ENCODE peak calls at places on chromosomes 3 and 15, in five cellular contexts. One of them, this sample, is unnamed.

GRCh38 chr3:149339931-149340309 is 6.5 kb upstream of the TM4SF18 start:
- DNase-seq in CD4-positive, alpha-beta T cell: no peak
- DNase-seq in endodermal cell: peak
- DNase-seq in RWPE1: peak
- DNase-seq in GM13976: no peak
- DNase-seq in this sample: no peak

GRCh38 chr3:185693985-185694675 is 108.0 kb downstream of the SENP2 start:
- DNase-seq in CD4-positive, alpha-beta T cell: no peak
- DNase-seq in RWPE1: no peak
- DNase-seq in GM13976: no peak
- DNase-seq in endodermal cell: no peak
- DNase-seq in this sample: no peak

GRCh38 chr3:7877312-7877711 is 624.3 kb upstream of the LMCD1 start:
- DNase-seq in CD4-positive, alpha-beta T cell: no peak
- DNase-seq in endodermal cell: no peak
- DNase-seq in GM13976: no peak
- DNase-seq in RWPE1: no peak
- DNase-seq in this sample: no peak

GRCh38 chr15:68045289-68046265 is 8.5 kb upstream of the PIAS1 start:
- DNase-seq in GM13976: no peak
- DNase-seq in endodermal cell: peak
- DNase-seq in CD4-positive, alpha-beta T cell: no peak
- DNase-seq in RWPE1: no peak
- DNase-seq in this sample: no peak

GRCh38 chr3:42711491-42712343 is 9.1 kb upstream of the HHATL start:
- DNase-seq in endodermal cell: peak
- DNase-seq in GM13976: no peak
- DNase-seq in CD4-positive, alpha-beta T cell: peak
- DNase-seq in RWPE1: no peak
- DNase-seq in this sample: no peak

GRCh38 chr3:172209333-172210321 is 170.2 kb downstream of the FNDC3B start:
- DNase-seq in GM13976: no peak
- DNase-seq in endodermal cell: peak
- DNase-seq in CD4-positive, alpha-beta T cell: no peak
- DNase-seq in RWPE1: no peak
- DNase-seq in this sample: no peak

GRCh38 chr3:38623539-38623938 is 25.9 kb downstream of the SCN5A start:
- DNase-seq in GM13976: no peak
- DNase-seq in RWPE1: no peak
- DNase-seq in endodermal cell: peak
- DNase-seq in CD4-positive, alpha-beta T cell: no peak
- DNase-seq in this sample: no peak

GRCh38 chr3:197541756-197542539 is 13.8 kb downstream of the BDH1 start:
- DNase-seq in RWPE1: peak
- DNase-seq in GM13976: no peak
- DNase-seq in CD4-positive, alpha-beta T cell: no peak
- DNase-seq in endodermal cell: peak
- DNase-seq in this sample: no peak

GRCh38 chr15:57348081-57348480 is 28.2 kb upstream of the CGNL1 start:
- DNase-seq in RWPE1: no peak
- DNase-seq in GM13976: no peak
- DNase-seq in CD4-positive, alpha-beta T cell: no peak
- DNase-seq in endodermal cell: no peak
- DNase-seq in this sample: no peak

GRCh38 chr3:125401402-125401801 is 26.3 kb upstream of the ZNF148 start:
- DNase-seq in RWPE1: no peak
- DNase-seq in CD4-positive, alpha-beta T cell: no peak
- DNase-seq in GM13976: no peak
- DNase-seq in endodermal cell: no peak
- DNase-seq in this sample: no peak

GRCh38 chr3:98395111-98395510 is 4.6 kb downstream of the OR5K3 start:
- DNase-seq in RWPE1: no peak
- DNase-seq in CD4-positive, alpha-beta T cell: no peak
- DNase-seq in GM13976: no peak
- DNase-seq in endodermal cell: no peak
- DNase-seq in this sample: no peak

GRCh38 chr3:126663750-126664149 is 8.8 kb upstream of the TXNRD3 start:
- DNase-seq in RWPE1: no peak
- DNase-seq in CD4-positive, alpha-beta T cell: no peak
- DNase-seq in endodermal cell: no peak
- DNase-seq in GM13976: no peak
- DNase-seq in this sample: no peak

GRCh38 chr15:78739996-78740903 is 71.0 kb downstream of the ADAMTS7 start:
- DNase-seq in GM13976: peak
- DNase-seq in RWPE1: no peak
- DNase-seq in CD4-positive, alpha-beta T cell: no peak
- DNase-seq in endodermal cell: peak
- DNase-seq in this sample: no peak

GRCh38 chr15:26767169-26767670 is 5.6 kb downstream of the GABRB3 start:
- DNase-seq in endodermal cell: peak
- DNase-seq in GM13976: no peak
- DNase-seq in CD4-positive, alpha-beta T cell: no peak
- DNase-seq in RWPE1: no peak
- DNase-seq in this sample: no peak

GRCh38 chr15:60901647-60902046 is 327.5 kb downstream of the RORA start:
- DNase-seq in CD4-positive, alpha-beta T cell: no peak
- DNase-seq in GM13976: peak
- DNase-seq in RWPE1: no peak
- DNase-seq in endodermal cell: no peak
- DNase-seq in this sample: peak

GRCh38 chr15:101376615-101377395 is 81.8 kb upstream of the SNRPA1 start:
- DNase-seq in RWPE1: no peak
- DNase-seq in GM13976: no peak
- DNase-seq in endodermal cell: no peak
- DNase-seq in CD4-positive, alpha-beta T cell: no peak
- DNase-seq in this sample: no peak

GRCh38 chr3:133441867-133442270 is 42.0 kb downstream of the BFSP2 start:
- DNase-seq in endodermal cell: no peak
- DNase-seq in CD4-positive, alpha-beta T cell: peak
- DNase-seq in GM13976: no peak
- DNase-seq in RWPE1: no peak
- DNase-seq in this sample: peak

GRCh38 chr3:105354429-105354828 is 12.3 kb upstream of the ALCAM start:
- DNase-seq in GM13976: no peak
- DNase-seq in endodermal cell: peak
- DNase-seq in RWPE1: no peak
- DNase-seq in CD4-positive, alpha-beta T cell: no peak
- DNase-seq in this sample: no peak

GRCh38 chr3:16482770-16483531 is 30.5 kb downstream of the RFTN1 start:
- DNase-seq in GM13976: peak
- DNase-seq in endodermal cell: peak
- DNase-seq in CD4-positive, alpha-beta T cell: peak
- DNase-seq in RWPE1: no peak
- DNase-seq in this sample: peak

GRCh38 chr3:53808496-53808895 is 37.7 kb downstream of the CHDH start:
- DNase-seq in CD4-positive, alpha-beta T cell: no peak
- DNase-seq in endodermal cell: peak
- DNase-seq in GM13976: no peak
- DNase-seq in RWPE1: no peak
- DNase-seq in this sample: no peak

GRCh38 chr3:185659942-185660921 is 74.1 kb downstream of the SENP2 start:
- DNase-seq in CD4-positive, alpha-beta T cell: peak
- DNase-seq in GM13976: peak
- DNase-seq in RWPE1: peak
- DNase-seq in endodermal cell: peak
- DNase-seq in this sample: peak

GRCh38 chr15:48392356-48392755 is 61.1 kb downstream of the DUT start:
- DNase-seq in CD4-positive, alpha-beta T cell: no peak
- DNase-seq in endodermal cell: no peak
- DNase-seq in RWPE1: no peak
- DNase-seq in GM13976: no peak
- DNase-seq in this sample: no peak

GRCh38 chr3:45350643-45351042 is 37.7 kb upstream of the LARS2 start:
- DNase-seq in CD4-positive, alpha-beta T cell: no peak
- DNase-seq in RWPE1: no peak
- DNase-seq in GM13976: no peak
- DNase-seq in endodermal cell: no peak
- DNase-seq in this sample: no peak

GRCh38 chr15:31203999-31204398 is 102.5 kb upstream of the TRPM1 start:
- DNase-seq in RWPE1: no peak
- DNase-seq in GM13976: no peak
- DNase-seq in endodermal cell: no peak
- DNase-seq in CD4-positive, alpha-beta T cell: no peak
- DNase-seq in this sample: no peak

GRCh38 chr3:194003128-194004057 is 132.6 kb upstream of the HES1 start:
- DNase-seq in endodermal cell: peak
- DNase-seq in GM13976: peak
- DNase-seq in RWPE1: peak
- DNase-seq in CD4-positive, alpha-beta T cell: no peak
- DNase-seq in this sample: peak

GRCh38 chr15:38054488-38054887 is 120.0 kb downstream of the TMCO5A start:
- DNase-seq in RWPE1: peak
- DNase-seq in endodermal cell: no peak
- DNase-seq in CD4-positive, alpha-beta T cell: no peak
- DNase-seq in GM13976: no peak
- DNase-seq in this sample: no peak

GRCh38 chr3:55721716-55722484 is 234.8 kb upstream of the WNT5A start:
- DNase-seq in endodermal cell: peak
- DNase-seq in CD4-positive, alpha-beta T cell: no peak
- DNase-seq in RWPE1: peak
- DNase-seq in GM13976: peak
- DNase-seq in this sample: peak

GRCh38 chr15:63260786-63261185 is 16.6 kb upstream of the APH1B start:
- DNase-seq in RWPE1: no peak
- DNase-seq in endodermal cell: no peak
- DNase-seq in GM13976: no peak
- DNase-seq in CD4-positive, alpha-beta T cell: no peak
- DNase-seq in this sample: no peak

GRCh38 chr15:60358935-60359672 is 38.7 kb downstream of the ANXA2 start:
- DNase-seq in CD4-positive, alpha-beta T cell: no peak
- DNase-seq in RWPE1: no peak
- DNase-seq in GM13976: no peak
- DNase-seq in endodermal cell: no peak
- DNase-seq in this sample: no peak

DNA sequence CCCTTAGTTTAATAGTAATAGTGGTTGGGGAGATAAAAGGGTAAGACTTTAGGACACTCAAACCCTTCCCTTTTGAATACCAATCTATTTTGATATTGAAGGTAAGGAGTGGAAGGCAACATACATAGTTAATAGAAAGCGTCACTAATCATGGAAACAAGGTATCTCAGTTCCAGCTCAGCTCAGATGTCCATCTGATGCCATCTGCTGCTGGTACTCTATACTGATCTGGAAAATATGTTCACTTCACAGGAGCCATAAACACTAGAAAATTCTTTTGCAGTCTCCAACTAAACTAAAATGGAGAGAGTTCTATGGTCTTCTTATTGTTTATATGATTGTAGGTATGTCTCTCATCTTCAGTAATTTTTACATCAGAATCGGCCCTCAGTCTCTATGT is 1777.1 kb downstream of the OTOL1 start:
- DNase-seq in RWPE1: no peak
- DNase-seq in CD4-positive, alpha-beta T cell: no peak
- DNase-seq in GM13976: no peak
- DNase-seq in endodermal cell: no peak
- DNase-seq in this sample: no peak
- TF ChIP-seq CTCF in RWPE1: no peak
- TF ChIP-seq CTCF in CD4-positive, alpha-beta T cell: no peak
- TF ChIP-seq CTCF in GM13976: no peak
- TF ChIP-seq CTCF in endodermal cell: no peak
- TF ChIP-seq CTCF in this sample: no peak

GRCh38 chr15:98873441-98874218 is 134.0 kb downstream of the PGPEP1L start:
- DNase-seq in GM13976: no peak
- DNase-seq in CD4-positive, alpha-beta T cell: no peak
- DNase-seq in RWPE1: peak
- DNase-seq in endodermal cell: no peak
- DNase-seq in this sample: no peak
- TF ChIP-seq CTCF in GM13976: no peak
- TF ChIP-seq CTCF in CD4-positive, alpha-beta T cell: no peak
- TF ChIP-seq CTCF in RWPE1: no peak
- TF ChIP-seq CTCF in endodermal cell: no peak
- TF ChIP-seq CTCF in this sample: no peak

GRCh38 chr3:19688767-19689166 is 245.2 kb downstream of the EFHB start:
- DNase-seq in CD4-positive, alpha-beta T cell: no peak
- DNase-seq in endodermal cell: peak
- DNase-seq in RWPE1: no peak
- DNase-seq in GM13976: no peak
- DNase-seq in this sample: no peak
- TF ChIP-seq CTCF in CD4-positive, alpha-beta T cell: no peak
- TF ChIP-seq CTCF in endodermal cell: peak
- TF ChIP-seq CTCF in RWPE1: no peak
- TF ChIP-seq CTCF in GM13976: peak
- TF ChIP-seq CTCF in this sample: no peak

GRCh38 chr3:100956276-100956675 is 36.9 kb downstream of the ABI3BP start:
- DNase-seq in endodermal cell: no peak
- DNase-seq in GM13976: no peak
- DNase-seq in CD4-positive, alpha-beta T cell: no peak
- DNase-seq in RWPE1: no peak
- DNase-seq in this sample: no peak
- TF ChIP-seq CTCF in endodermal cell: no peak
- TF ChIP-seq CTCF in GM13976: no peak
- TF ChIP-seq CTCF in CD4-positive, alpha-beta T cell: no peak
- TF ChIP-seq CTCF in RWPE1: no peak
- TF ChIP-seq CTCF in this sample: no peak